ENCODE peak calls at places on chromosomes 6 and 20, in eight cellular contexts. H is lower lobe of right lung, S is heart left ventricle, Z is lower leg skin, F is GM23338, N is WERI-Rb-1, Y is GM12878, W is upper lobe of left lung. J is an unnamed sample.

GRCh38 chr20:3577366-3577765 is 85.8 kb downstream of the GFRA4 start:
- DNase-seq in H (no peak), S (no peak), Z (no peak), F (no peak), N (no peak), Y (no peak), W (no peak), J (no peak)

GRCh38 chr6:157959451-157960227 is 22.0 kb upstream of the SYNJ2 start:
- DNase-seq in H (no peak), S (no peak), Z (no peak), F (no peak), N (no peak), Y (no peak), W (no peak), J (no peak)

GRCh38 chr6:39092124-39092523 is 22.9 kb downstream of the SAYSD1 start:
- DNase-seq in H (no peak), S (no peak), Z (no peak), F (peak), N (peak), Y (no peak), W (no peak), J (peak)

GRCh38 chr6:1551236-1551635 is 58.5 kb upstream of the FOXC1 start:
- DNase-seq in H (no peak), S (no peak), Z (no peak), F (no peak), N (no peak), Y (no peak), W (no peak), J (no peak)

GRCh38 chr6:17485181-17485580 is 91.8 kb downstream of the CAP2 start:
- DNase-seq in H (no peak), S (no peak), Z (no peak), F (no peak), N (no peak), Y (no peak), W (no peak), J (no peak)

GRCh38 chr6:3032986-3033385 is 33.3 kb downstream of the NQO2 start:
- DNase-seq in H (no peak), S (no peak), Z (no peak), F (no peak), N (no peak), Y (no peak), W (no peak), J (no peak)

GRCh38 chr6:39401376-39401775 is 78.9 kb upstream of the KCNK16 start:
- DNase-seq in H (no peak), S (no peak), Z (no peak), F (no peak), N (no peak), Y (no peak), W (no peak), J (no peak)

GRCh38 chr20:51425347-51426106 is 117.0 kb downstream of the NFATC2 start:
- DNase-seq in H (no peak), S (no peak), Z (no peak), F (peak), N (no peak), Y (no peak), W (peak), J (no peak)

GRCh38 chr20:58818585-58819285 is 32.0 kb downstream of the GNAS-AS1 start:
- DNase-seq in H (no peak), S (no peak), Z (no peak), F (no peak), N (no peak), Y (peak), W (no peak), J (peak)

GRCh38 chr6:6434723-6435122 is 114.3 kb upstream of the F13A1 start:
- DNase-seq in H (no peak), S (no peak), Z (no peak), F (no peak), N (no peak), Y (no peak), W (no peak), J (no peak)

GRCh38 chr6:3287308-3287707 is 28.6 kb downstream of the PSMG4 start:
- DNase-seq in H (no peak), S (no peak), Z (no peak), F (no peak), N (no peak), Y (no peak), W (no peak), J (no peak)

GRCh38 chr20:61328906-61329558 is 77.0 kb downstream of the CDH4 start:
- DNase-seq in H (peak), S (no peak), Z (no peak), F (no peak), N (no peak), Y (no peak), W (peak), J (no peak)

GRCh38 chr6:107970255-107970654 is 12.2 kb upstream of the SEC63 start:
- DNase-seq in H (no peak), S (no peak), Z (no peak), F (no peak), N (no peak), Y (no peak), W (no peak), J (no peak)
- TF ChIP-seq CTCF in H (no peak), S (no peak), Z (no peak), F (no peak), N (no peak), Y (no peak), W (no peak), J (no peak)

GRCh38 chr6:18503187-18503586 is 116.0 kb downstream of the RNF144B start:
- DNase-seq in H (no peak), S (no peak), Z (no peak), F (no peak), N (no peak), Y (no peak), W (no peak), J (no peak)
- H3K4me3 ChIP-seq in H (no peak), S (no peak), Z (no peak), F (no peak), N (no peak), Y (no peak), W (no peak), J (no peak)

DNA sequence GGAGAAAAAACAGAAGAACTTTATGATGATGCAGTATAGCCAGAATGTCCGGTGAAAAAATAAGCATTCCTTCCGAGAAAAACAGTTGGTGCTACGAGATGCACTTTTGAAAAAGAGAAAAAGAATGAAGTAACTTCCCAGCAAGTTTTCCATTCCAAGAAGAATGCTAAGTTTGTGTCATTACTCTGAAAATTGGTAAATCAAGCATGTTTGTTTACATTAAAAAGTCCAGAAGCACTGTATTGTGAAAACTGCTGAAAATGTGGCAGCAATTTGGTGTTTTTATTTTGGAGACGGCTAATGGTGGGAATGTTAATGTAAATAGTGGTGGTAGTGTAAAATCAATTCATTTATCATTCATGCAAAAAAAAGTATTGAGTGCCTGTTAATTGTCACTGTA is 46.3 kb downstream of the MKKS start:
- DNase-seq in H (no peak), S (no peak), Z (no peak), F (no peak), N (no peak), Y (no peak), W (no peak), J (no peak)
- TF ChIP-seq CTCF in H (no peak), S (no peak), Z (no peak), F (no peak), N (no peak), Y (no peak), W (no peak), J (no peak)

GRCh38 chr6:45703041-45703739 is 312.5 kb downstream of the CLIC5 start:
- DNase-seq in H (no peak), S (no peak), Z (no peak), F (no peak), N (no peak), Y (no peak), W (no peak), J (no peak)
- H3K4me3 ChIP-seq in H (no peak), S (no peak), Z (no peak), F (no peak), N (no peak), Y (no peak), W (no peak), J (no peak)

DNA sequence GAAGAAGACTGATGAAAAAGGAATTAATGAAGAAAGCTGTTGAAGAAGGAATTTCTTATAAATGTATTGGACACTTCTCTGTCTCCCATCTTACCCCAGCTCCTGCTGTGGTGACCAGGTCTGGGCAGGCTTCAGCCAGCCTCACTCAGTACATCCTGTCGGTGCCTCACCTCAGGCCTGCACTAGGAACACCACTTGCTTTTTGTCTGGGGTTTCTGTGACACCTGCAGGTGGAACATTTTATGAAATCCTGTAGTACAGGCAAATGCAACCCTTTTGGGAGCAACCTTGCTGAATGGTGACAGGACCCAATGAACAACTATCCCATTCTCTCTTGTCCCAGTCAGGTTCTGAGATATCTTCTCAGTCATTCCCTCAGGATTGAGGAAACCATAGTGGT is 129.7 kb downstream of the PRDM13 start:
- DNase-seq in H (no peak), S (no peak), Z (no peak), F (peak), N (peak), Y (no peak), W (no peak), J (peak)
- TF ChIP-seq CTCF in H (no peak), S (no peak), Z (no peak), F (no peak), N (no peak), Y (no peak), W (no peak), J (no peak)

GRCh38 chr20:62978559-62978938 is 26.0 kb downstream of the SLC17A9 start:
- DNase-seq in H (no peak), S (no peak), Z (no peak), F (no peak), N (peak), Y (no peak), W (no peak), J (no peak)

GRCh38 chr20:62979876-62980373 is 26.8 kb downstream of the BHLHE23 start:
- DNase-seq in H (no peak), S (no peak), Z (no peak), F (no peak), N (no peak), Y (no peak), W (no peak), J (no peak)

GRCh38 chr20:62975812-62976413 is 23.4 kb downstream of the SLC17A9 start:
- DNase-seq in H (no peak), S (no peak), Z (no peak), F (no peak), N (no peak), Y (no peak), W (peak), J (no peak)

GRCh38 chr20:62979310-62979709 is 26.8 kb downstream of the SLC17A9 start:
- DNase-seq in H (no peak), S (no peak), Z (no peak), F (no peak), N (no peak), Y (no peak), W (no peak), J (no peak)

DNA sequence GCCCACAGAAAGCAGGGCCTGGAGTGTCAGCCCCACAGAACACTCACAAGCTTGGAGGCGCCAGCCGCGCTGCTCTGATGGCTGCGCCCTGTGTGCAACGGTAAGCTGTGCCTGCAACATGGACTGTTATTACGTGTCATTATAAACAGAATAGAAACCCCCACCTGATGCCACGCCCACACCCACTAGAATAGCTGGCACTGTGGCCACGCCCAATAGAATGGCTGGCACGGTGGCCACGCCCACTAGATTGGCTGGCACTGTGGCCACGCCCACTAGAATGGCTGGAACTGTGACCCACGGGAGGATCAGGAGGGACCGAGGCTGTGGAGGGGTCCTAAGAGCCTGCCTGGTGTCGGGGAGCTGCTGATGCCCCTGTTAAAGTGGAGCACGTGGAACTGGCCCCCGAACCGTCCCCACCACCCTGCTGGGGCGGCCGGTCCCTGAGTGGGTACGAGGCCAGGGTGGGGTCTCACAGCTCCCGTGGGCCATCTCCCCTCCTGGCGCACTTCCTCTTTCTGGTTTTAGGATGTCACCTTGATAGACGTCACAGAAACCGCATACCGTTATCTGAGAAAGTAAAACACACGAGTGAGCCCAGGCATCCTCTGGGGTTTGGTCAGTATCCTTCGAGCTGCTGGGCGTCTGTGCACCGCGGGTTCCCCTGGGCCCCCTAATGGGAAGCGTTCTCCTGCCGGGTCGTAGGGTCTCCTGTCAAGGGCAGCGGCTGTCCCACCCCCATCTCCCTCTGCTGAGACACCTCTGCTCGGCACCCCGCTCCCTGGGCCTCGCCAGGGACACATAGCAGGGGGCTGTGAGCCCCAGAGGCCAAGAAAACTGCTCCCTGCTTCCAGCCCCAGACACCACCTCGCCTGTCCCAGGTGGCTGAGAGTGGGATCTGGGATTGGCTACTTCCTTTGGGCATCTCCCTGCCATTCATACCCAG is 25.4 kb downstream of the SLC17A9 start:
- DNase-seq in H (no peak), S (no peak), Z (no peak), F (no peak), N (no peak), Y (peak), W (no peak), J (peak)
- H3K4me3 ChIP-seq in H (no peak), S (no peak), Z (no peak), F (no peak), N (no peak), Y (peak), W (no peak), J (peak)

GRCh38 chr20:54510546-54511129 is 35.2 kb downstream of the DOK5 start:
- DNase-seq in H (no peak), S (peak), Z (no peak), F (peak), N (no peak), Y (no peak), W (no peak), J (no peak)
- TF ChIP-seq CTCF in H (no peak), S (no peak), Z (no peak), F (no peak), N (no peak), Y (no peak), W (no peak), J (no peak)

DNA sequence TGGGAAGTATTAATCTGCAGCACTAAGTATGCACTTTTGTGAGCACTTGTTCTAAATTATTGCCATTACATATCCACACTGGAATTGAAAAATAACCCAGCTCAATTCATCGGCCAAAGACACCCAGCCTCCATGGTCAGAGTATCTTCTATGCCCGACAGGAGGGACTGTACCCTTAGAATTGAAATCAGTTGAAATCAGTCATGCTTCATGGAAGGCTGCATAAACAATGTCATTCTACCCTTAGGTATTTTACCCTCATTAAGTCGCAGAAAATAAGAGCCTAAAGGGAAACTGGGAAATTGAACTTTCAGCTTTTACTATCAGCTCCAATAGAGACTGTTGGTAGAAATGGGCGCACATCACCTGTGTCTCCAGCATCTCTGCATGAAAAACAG is 2.9 kb upstream of the RAMACL start:
- DNase-seq in H (no peak), S (no peak), Z (no peak), F (no peak), N (no peak), Y (peak), W (no peak), J (peak)
- H3K4me3 ChIP-seq in H (no peak), S (no peak), Z (no peak), F (no peak), N (no peak), Y (peak), W (no peak), J (no peak)

J was measured in GM12865.